ENCODE peak calls at places on chromosomes 6 and 20, in five cellular contexts. One of them, this sample, is unnamed.

GRCh38 chr6:139801571-139802321 is 427.3 kb upstream of the CITED2 start:
- DNase-seq in cardiac muscle cell: peak; percentile 55
- DNase-seq in heart left ventricle: no peak
- DNase-seq in PC-3: no peak
- DNase-seq in tibial artery: no peak
- DNase-seq in this sample: no peak

GRCh38 chr6:45419574-45420082 is 41.9 kb upstream of the SUPT3H start:
- DNase-seq in cardiac muscle cell: peak; percentile 81
- DNase-seq in heart left ventricle: peak; percentile 74
- DNase-seq in PC-3: peak; percentile 85
- DNase-seq in tibial artery: no peak
- DNase-seq in this sample: peak; percentile 22

GRCh38 chr6:37480118-37480736 is 19.5 kb downstream of the CCDC167 start:
- DNase-seq in cardiac muscle cell: no peak
- DNase-seq in heart left ventricle: no peak
- DNase-seq in PC-3: peak; percentile 33
- DNase-seq in tibial artery: no peak
- DNase-seq in this sample: no peak

GRCh38 chr20:13744403-13744802 is 40.3 kb downstream of the ESF1 start:
- DNase-seq in cardiac muscle cell: no peak
- DNase-seq in heart left ventricle: no peak
- DNase-seq in PC-3: peak; percentile 5
- DNase-seq in tibial artery: no peak
- DNase-seq in this sample: no peak

GRCh38 chr6:84456803-84457202 is 229.4 kb upstream of the CEP162 start:
- DNase-seq in cardiac muscle cell: no peak
- DNase-seq in heart left ventricle: no peak
- DNase-seq in PC-3: no peak
- DNase-seq in tibial artery: no peak
- DNase-seq in this sample: no peak

GRCh38 chr6:36386495-36387439 is 702 bp downstream of the ETV7 start:
- DNase-seq in cardiac muscle cell: no peak
- DNase-seq in heart left ventricle: no peak
- DNase-seq in PC-3: peak; percentile 40
- DNase-seq in tibial artery: peak; percentile 35
- DNase-seq in this sample: peak; percentile 53

GRCh38 chr6:87922947-87923330 is 124.7 kb upstream of the SPACA1 start:
- DNase-seq in cardiac muscle cell: no peak
- DNase-seq in heart left ventricle: no peak
- DNase-seq in PC-3: no peak
- DNase-seq in tibial artery: no peak
- DNase-seq in this sample: no peak

GRCh38 chr6:19999319-20000191 is 162.4 kb downstream of the ID4 start:
- DNase-seq in cardiac muscle cell: no peak
- DNase-seq in heart left ventricle: no peak
- DNase-seq in PC-3: peak; percentile 69
- DNase-seq in tibial artery: no peak
- DNase-seq in this sample: no peak

GRCh38 chr20:45630366-45630765 is 718 bp downstream of the WFDC9 start:
- DNase-seq in cardiac muscle cell: no peak
- DNase-seq in heart left ventricle: no peak
- DNase-seq in PC-3: no peak
- DNase-seq in tibial artery: no peak
- DNase-seq in this sample: no peak

GRCh38 chr6:165811512-165811911 is 148.5 kb upstream of the PDE10A start:
- DNase-seq in cardiac muscle cell: no peak
- DNase-seq in heart left ventricle: no peak
- DNase-seq in PC-3: peak; percentile 8
- DNase-seq in tibial artery: no peak
- DNase-seq in this sample: no peak

GRCh38 chr20:63165538-63166422 is 50.2 kb downstream of the YTHDF1 start:
- DNase-seq in cardiac muscle cell: no peak
- DNase-seq in heart left ventricle: peak; percentile 13
- DNase-seq in PC-3: no peak
- DNase-seq in tibial artery: no peak
- DNase-seq in this sample: no peak

GRCh38 chr6:31871068-31871659 is 7.6 kb downstream of the SLC44A4 start:
- DNase-seq in cardiac muscle cell: no peak
- DNase-seq in heart left ventricle: no peak
- DNase-seq in PC-3: no peak
- DNase-seq in tibial artery: no peak
- DNase-seq in this sample: no peak

GRCh38 chr6:33702345-33702977 is 9.0 kb downstream of the UQCC2 start:
- DNase-seq in cardiac muscle cell: peak; percentile 56
- DNase-seq in heart left ventricle: no peak
- DNase-seq in PC-3: peak; percentile 66
- DNase-seq in tibial artery: peak; percentile 49
- DNase-seq in this sample: no peak

GRCh38 chr6:20839624-20840023 is 305.4 kb downstream of the CDKAL1 start:
- DNase-seq in cardiac muscle cell: no peak
- DNase-seq in heart left ventricle: no peak
- DNase-seq in PC-3: no peak
- DNase-seq in tibial artery: no peak
- DNase-seq in this sample: no peak

GRCh38 chr20:25250508-25250907 is 2.6 kb downstream of the PYGB start:
- DNase-seq in cardiac muscle cell: no peak
- DNase-seq in heart left ventricle: no peak
- DNase-seq in PC-3: peak; percentile 48
- DNase-seq in tibial artery: no peak
- DNase-seq in this sample: no peak

GRCh38 chr6:146914563-146915483 is 289.4 kb upstream of the STXBP5 start:
- DNase-seq in cardiac muscle cell: no peak
- DNase-seq in heart left ventricle: peak; percentile 26
- DNase-seq in PC-3: peak; percentile 90
- DNase-seq in tibial artery: peak; percentile 54
- DNase-seq in this sample: no peak

GRCh38 chr20:62225026-62225425 is 4.9 kb upstream of the HRH3 start:
- DNase-seq in cardiac muscle cell: no peak
- DNase-seq in heart left ventricle: no peak
- DNase-seq in PC-3: no peak
- DNase-seq in tibial artery: no peak
- DNase-seq in this sample: no peak

DNA sequence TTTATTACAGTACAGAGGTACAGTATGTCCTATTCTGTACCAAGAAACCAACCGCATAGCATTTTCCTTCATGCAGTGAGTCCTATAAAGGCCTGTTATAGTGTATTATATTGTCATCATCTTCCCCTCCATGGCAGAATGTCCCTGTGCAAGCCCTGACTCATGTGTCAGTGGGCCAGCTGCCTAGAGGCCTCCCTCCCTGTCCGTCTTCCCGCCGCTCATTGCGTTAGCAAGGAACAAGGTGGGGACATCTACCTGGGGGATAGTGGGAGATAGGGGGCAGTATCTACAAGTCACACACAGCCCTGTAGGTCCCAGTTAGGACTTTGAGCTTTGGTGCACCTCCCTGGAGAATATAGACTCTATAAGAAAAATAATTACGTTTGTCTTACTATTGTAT is 27.1 kb downstream of the ARFGEF2 start:
- DNase-seq in cardiac muscle cell: no peak
- DNase-seq in heart left ventricle: no peak
- DNase-seq in PC-3: no peak
- DNase-seq in tibial artery: no peak
- DNase-seq in this sample: no peak
- H3K4me1 ChIP-seq in cardiac muscle cell: peaks cover 36% of the 10 kb centered on the region
- H3K4me1 ChIP-seq in heart left ventricle: no peaks in the 10 kb centered on the region
- H3K4me1 ChIP-seq in PC-3: peaks cover 20% of the 10 kb centered on the region
- H3K4me1 ChIP-seq in tibial artery: no peaks in the 10 kb centered on the region
- H3K4me1 ChIP-seq in this sample: no peaks in the 10 kb centered on the region

DNA sequence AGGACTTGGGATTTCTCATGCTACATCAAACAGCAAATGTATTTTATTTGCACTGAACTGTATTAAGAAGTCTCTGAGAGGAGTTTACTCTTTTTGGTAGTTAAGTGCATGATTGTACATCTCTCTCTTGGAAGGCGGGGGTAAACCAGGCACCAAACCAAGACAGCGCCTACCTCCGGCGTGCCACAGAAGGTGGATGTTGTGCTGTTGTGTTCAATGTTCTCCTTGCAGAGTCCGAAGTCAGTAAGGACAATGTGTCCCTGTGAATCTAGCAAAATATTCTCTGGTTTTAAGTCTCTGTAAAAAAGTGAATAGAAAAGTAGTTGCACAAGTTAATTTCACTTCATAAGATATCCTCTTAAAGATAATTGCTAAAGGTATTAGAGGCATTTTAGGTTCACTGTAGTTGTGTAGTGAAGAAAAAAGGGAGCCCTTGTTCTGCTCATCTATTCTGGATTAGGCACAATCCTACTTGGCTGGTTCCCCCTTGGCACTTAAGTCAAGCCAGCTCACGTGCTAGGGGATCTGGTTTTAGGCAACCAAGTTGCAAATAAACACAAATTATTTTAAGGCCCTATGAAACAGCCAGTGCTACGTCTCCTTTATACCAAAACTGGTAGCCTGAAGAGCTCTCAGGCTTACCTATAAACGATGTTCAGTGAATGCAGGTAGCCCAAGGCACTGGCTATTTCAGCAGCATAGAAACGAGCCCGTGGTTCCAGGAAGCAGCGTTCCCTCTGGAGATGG is 119.8 kb upstream of the SLC2A12 start:
- DNase-seq in cardiac muscle cell: no peak
- DNase-seq in heart left ventricle: no peak
- DNase-seq in PC-3: no peak
- DNase-seq in tibial artery: no peak
- DNase-seq in this sample: no peak
- H3K4me1 ChIP-seq in cardiac muscle cell: no peaks in the 10 kb centered on the region
- H3K4me1 ChIP-seq in heart left ventricle: no peaks in the 10 kb centered on the region
- H3K4me1 ChIP-seq in PC-3: peaks cover 7% of the 10 kb centered on the region
- H3K4me1 ChIP-seq in tibial artery: no peaks in the 10 kb centered on the region
- H3K4me1 ChIP-seq in this sample: peaks cover 28% of the 10 kb centered on the region

GRCh38 chr20:50515471-50516106 is 5.4 kb downstream of the PTPN1 start:
- DNase-seq in cardiac muscle cell: no peak
- DNase-seq in heart left ventricle: no peak
- DNase-seq in PC-3: no peak
- DNase-seq in tibial artery: no peak
- DNase-seq in this sample: no peak
- H3K4me1 ChIP-seq in cardiac muscle cell: peaks cover 32% of the 10 kb centered on the region
- H3K4me1 ChIP-seq in heart left ventricle: peaks cover 54% of the 10 kb centered on the region
- H3K4me1 ChIP-seq in PC-3: peaks cover 54% of the 10 kb centered on the region
- H3K4me1 ChIP-seq in tibial artery: no peaks in the 10 kb centered on the region
- H3K4me1 ChIP-seq in this sample: peaks cover 95% of the 10 kb centered on the region

GRCh38 chr20:50540620-50541605 is 30.7 kb downstream of the PTPN1 start:
- DNase-seq in cardiac muscle cell: peak; percentile 19
- DNase-seq in heart left ventricle: no peak
- DNase-seq in PC-3: peak; percentile 78
- DNase-seq in tibial artery: no peak
- DNase-seq in this sample: no peak

GRCh38 chr20:50541606-50542041 is 31.4 kb downstream of the PTPN1 start:
- DNase-seq in cardiac muscle cell: no peak
- DNase-seq in heart left ventricle: no peak
- DNase-seq in PC-3: no peak
- DNase-seq in tibial artery: no peak
- DNase-seq in this sample: no peak

GRCh38 chr20:50546729-50547314 is 36.6 kb downstream of the PTPN1 start:
- DNase-seq in cardiac muscle cell: no peak
- DNase-seq in heart left ventricle: no peak
- DNase-seq in PC-3: no peak
- DNase-seq in tibial artery: no peak
- DNase-seq in this sample: no peak

GRCh38 chr20:50545123-50545522 is 34.9 kb downstream of the PTPN1 start:
- DNase-seq in cardiac muscle cell: no peak
- DNase-seq in heart left ventricle: no peak
- DNase-seq in PC-3: no peak
- DNase-seq in tibial artery: no peak
- DNase-seq in this sample: no peak

DNA sequence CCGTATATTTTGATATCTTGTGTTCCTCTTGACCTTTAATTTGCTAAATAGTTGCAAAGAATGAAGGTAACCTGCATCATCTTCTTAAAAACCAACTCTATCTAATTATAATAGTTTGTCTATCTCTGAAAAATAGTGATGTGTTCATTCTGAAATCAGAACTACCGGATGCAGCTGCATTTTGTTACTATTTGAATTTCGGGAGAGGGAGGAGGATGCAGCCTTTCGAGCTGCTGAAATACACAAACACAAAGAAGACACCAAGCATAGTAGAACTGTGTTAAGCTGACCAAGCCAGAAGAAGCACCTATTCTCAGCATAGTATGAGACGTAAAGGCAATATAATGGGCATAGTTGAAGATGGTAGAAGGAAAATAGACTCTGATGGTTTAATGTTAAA is 33.1 kb downstream of the PTPN1 start:
- DNase-seq in cardiac muscle cell: no peak
- DNase-seq in heart left ventricle: no peak
- DNase-seq in PC-3: no peak
- DNase-seq in tibial artery: no peak
- DNase-seq in this sample: no peak
- H3K4me1 ChIP-seq in cardiac muscle cell: peaks cover 9% of the 10 kb centered on the region
- H3K4me1 ChIP-seq in heart left ventricle: peaks cover 31% of the 10 kb centered on the region
- H3K4me1 ChIP-seq in PC-3: peaks cover 12% of the 10 kb centered on the region
- H3K4me1 ChIP-seq in tibial artery: no peaks in the 10 kb centered on the region
- H3K4me1 ChIP-seq in this sample: peaks cover 65% of the 10 kb centered on the region

GRCh38 chr6:30767944-30768301 is 23.6 kb upstream of the IER3 start:
- DNase-seq in cardiac muscle cell: no peak
- DNase-seq in heart left ventricle: no peak
- DNase-seq in PC-3: no peak
- DNase-seq in tibial artery: no peak
- DNase-seq in this sample: no peak

GRCh38 chr6:30769088-30769852 is 24.9 kb upstream of the IER3 start:
- DNase-seq in cardiac muscle cell: peak; percentile 18
- DNase-seq in heart left ventricle: peak; percentile 46
- DNase-seq in PC-3: peak; percentile 96
- DNase-seq in tibial artery: peak; percentile 68
- DNase-seq in this sample: peak; percentile 31

GRCh38 chr6:30766461-30767157 is 22.3 kb upstream of the IER3 start:
- DNase-seq in cardiac muscle cell: no peak
- DNase-seq in heart left ventricle: peak; percentile 43
- DNase-seq in PC-3: no peak
- DNase-seq in tibial artery: no peak
- DNase-seq in this sample: no peak

GRCh38 chr6:30768634-30769087 is 24.3 kb upstream of the IER3 start:
- DNase-seq in cardiac muscle cell: no peak
- DNase-seq in heart left ventricle: no peak
- DNase-seq in PC-3: no peak
- DNase-seq in tibial artery: no peak
- DNase-seq in this sample: no peak

GRCh38 chr6:30767158-30767943 is 23.0 kb upstream of the IER3 start:
- DNase-seq in cardiac muscle cell: no peak
- DNase-seq in heart left ventricle: no peak
- DNase-seq in PC-3: no peak
- DNase-seq in tibial artery: no peak
- DNase-seq in this sample: no peak
- H3K4me1 ChIP-seq in cardiac muscle cell: peaks cover 33% of the 10 kb centered on the region
- H3K4me1 ChIP-seq in heart left ventricle: peaks cover 20% of the 10 kb centered on the region
- H3K4me1 ChIP-seq in PC-3: peaks cover 36% of the 10 kb centered on the region
- H3K4me1 ChIP-seq in tibial artery: no peaks in the 10 kb centered on the region
- H3K4me1 ChIP-seq in this sample: peaks cover 48% of the 10 kb centered on the region